ENCODE peak calls at places on chromosomes 12 and 14, in seven cellular contexts. Y is gastrocnemius medialis, D is IMR-90, M is adrenal gland, G is A549, K is ovary, V is sigmoid colon. O is an unnamed sample.

GRCh38 chr12:131121705-131122405 is 168.1 kb downstream of the ADGRD1 start:
- DNase-seq in Y (no peak), D (no peak), M (peak; percentile 24), G (no peak), K (no peak), V (peak; percentile 47), O (no peak)

GRCh38 chr12:112900298-112901145 is 6.2 kb upstream of the OAS1 start:
- DNase-seq in Y (no peak), D (peak; percentile 27), M (peak; percentile 66), G (peak; percentile 61), K (no peak), V (no peak), O (peak; percentile 36)

GRCh38 chr14:24710403-24711063 is 76.5 kb upstream of the GZMB start:
- DNase-seq in Y (peak; percentile 19), D (peak; percentile 59), M (peak; percentile 83), G (peak; percentile 26), K (peak; percentile 46), V (no peak), O (peak; percentile 46)

GRCh38 chr12:127143020-127143419 is 1124.0 kb upstream of the TMEM132C start:
- DNase-seq in Y (no peak), D (no peak), M (no peak), G (no peak), K (no peak), V (no peak), O (no peak)

GRCh38 chr12:132253698-132254480 is 75.5 kb downstream of the GALNT9 start:
- DNase-seq in Y (no peak), D (no peak), M (no peak), G (no peak), K (no peak), V (no peak), O (no peak)

GRCh38 chr12:46210835-46211439 is 57.9 kb downstream of the SLC38A1 start:
- DNase-seq in Y (no peak), D (no peak), M (no peak), G (no peak), K (no peak), V (no peak), O (no peak)

GRCh38 chr14:57822081-57822480 is 43.8 kb downstream of the SLC35F4 start:
- DNase-seq in Y (no peak), D (no peak), M (no peak), G (no peak), K (no peak), V (no peak), O (no peak)

GRCh38 chr14:40119321-40119720 is 687.1 kb upstream of the FBXO33 start:
- DNase-seq in Y (no peak), D (no peak), M (no peak), G (no peak), K (no peak), V (no peak), O (no peak)

GRCh38 chr14:72638021-72638420 is 255.9 kb downstream of the DPF3 start:
- DNase-seq in Y (peak; percentile 48), D (peak; percentile 95), M (peak; percentile 85), G (peak; percentile 19), K (no peak), V (no peak), O (no peak)

GRCh38 chr14:35687335-35687939 is 121.7 kb downstream of the RALGAPA1 start:
- DNase-seq in Y (no peak), D (peak; percentile 68), M (no peak), G (peak; percentile 4), K (no peak), V (no peak), O (no peak)

GRCh38 chr14:92651106-92651792 is 97.2 kb downstream of the LGMN start:
- DNase-seq in Y (no peak), D (no peak), M (peak; percentile 66), G (no peak), K (no peak), V (no peak), O (peak; percentile 90)

GRCh38 chr12:12353276-12353675 is 3.2 kb upstream of the MANSC1 start:
- DNase-seq in Y (no peak), D (no peak), M (no peak), G (no peak), K (no peak), V (no peak), O (no peak)

GRCh38 chr12:12353807-12354206 is 3.1 kb upstream of the BORCS5 start:
- DNase-seq in Y (no peak), D (no peak), M (no peak), G (no peak), K (no peak), V (no peak), O (no peak)

GRCh38 chr12:12350868-12351463 is 924 bp upstream of the MANSC1 start:
- DNase-seq in Y (no peak), D (peak; percentile 26), M (no peak), G (no peak), K (no peak), V (no peak), O (no peak)

GRCh38 chr12:12349711-12350665 is at the start of gene MANSC1:
- DNase-seq in Y (no peak), D (peak; percentile 28), M (peak; percentile 81), G (peak; percentile 58), K (peak; percentile 71), V (peak; percentile 87), O (peak; percentile 92)
- TF ChIP-seq POLR2A in Y (peak; percentile 22), D (no peak), M (peak; percentile 57), G (peak; percentile 37), K (peak; percentile 42), V (peak; percentile 69), O (no peak)

DNA sequence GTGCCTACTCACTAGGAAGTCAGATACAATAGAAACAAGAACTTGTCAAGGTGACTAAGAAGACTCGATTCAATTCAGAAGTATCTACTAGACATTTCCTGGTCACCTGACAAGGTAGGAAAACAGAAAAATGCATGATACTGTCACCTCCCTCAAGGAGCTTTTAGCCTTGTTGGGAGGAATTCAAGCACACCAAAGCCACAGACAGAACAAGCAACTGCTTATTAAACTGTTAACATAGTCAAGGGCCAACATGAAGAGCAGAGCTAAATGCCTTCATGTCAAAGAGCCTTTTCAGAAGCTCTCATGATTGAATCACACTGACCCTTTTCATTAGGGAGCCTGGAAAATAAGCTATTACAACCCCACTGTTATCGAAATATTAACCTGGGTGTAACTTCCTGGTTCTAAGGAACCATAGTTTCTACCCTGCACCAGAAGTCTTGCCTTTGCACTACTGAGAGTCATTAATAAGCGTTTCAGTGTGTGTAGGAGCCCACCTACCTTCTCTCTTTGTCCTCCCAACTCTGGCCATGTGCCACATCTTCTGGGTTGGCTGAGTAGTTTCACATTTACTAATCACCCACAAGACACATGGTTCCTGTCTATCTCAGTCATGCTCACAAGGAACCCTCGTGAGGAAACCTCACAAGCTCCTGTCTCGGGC is 31.0 kb upstream of the LGALS3 start:
- DNase-seq in Y (peak; percentile 34), D (no peak), M (no peak), G (no peak), K (no peak), V (peak; percentile 59), O (no peak)
- H3K4me3 ChIP-seq in Y (no peak overlapping the region), D (no peak overlapping the region), M (no peak overlapping the region), G (no peak overlapping the region), K (no peak overlapping the region), V (no peak overlapping the region), O (no peak overlapping the region)

DNA sequence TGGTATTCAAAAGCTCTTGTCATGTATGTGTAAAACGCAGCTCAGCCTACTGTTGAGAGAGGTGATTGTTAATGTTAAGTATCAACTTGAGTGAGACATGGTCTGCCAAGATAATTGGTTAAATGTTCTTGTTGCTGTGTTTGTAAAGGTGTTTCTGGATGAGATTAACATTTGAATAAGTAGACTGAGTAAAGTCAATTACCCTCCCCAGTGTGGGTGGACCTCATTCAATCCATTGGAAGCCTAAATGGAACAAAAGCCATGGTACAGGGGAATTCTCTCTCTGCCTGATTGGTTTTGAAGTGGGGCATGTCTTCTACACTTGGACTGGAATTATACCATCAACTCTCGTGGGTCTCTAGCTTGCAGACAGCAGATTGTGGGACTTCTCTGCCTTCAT is 63.8 kb upstream of the RERGL start:
- DNase-seq in Y (no peak), D (no peak), M (no peak), G (no peak), K (no peak), V (no peak), O (no peak)
- TF ChIP-seq CTCF in Y (no peak), D (no peak), M (no peak), G (no peak), K (no peak), V (no peak), O (no peak)

GRCh38 chr12:120903382-120903817 is 758 bp downstream of the SPPL3 start:
- DNase-seq in Y (peak; percentile 52), D (peak; percentile 16), M (peak; percentile 79), G (peak; percentile 59), K (peak; percentile 67), V (peak; percentile 81), O (peak; percentile 93)

GRCh38 chr12:120905856-120906384 is 1.8 kb upstream of the SPPL3 start:
- DNase-seq in Y (no peak), D (no peak), M (no peak), G (no peak), K (no peak), V (no peak), O (no peak)

GRCh38 chr12:120901818-120902217 is 2.3 kb downstream of the SPPL3 start:
- DNase-seq in Y (no peak), D (no peak), M (no peak), G (no peak), K (no peak), V (no peak), O (no peak)

GRCh38 chr12:120902846-120903381 is 1.2 kb downstream of the SPPL3 start:
- DNase-seq in Y (no peak), D (no peak), M (no peak), G (no peak), K (no peak), V (no peak), O (no peak)

DNA sequence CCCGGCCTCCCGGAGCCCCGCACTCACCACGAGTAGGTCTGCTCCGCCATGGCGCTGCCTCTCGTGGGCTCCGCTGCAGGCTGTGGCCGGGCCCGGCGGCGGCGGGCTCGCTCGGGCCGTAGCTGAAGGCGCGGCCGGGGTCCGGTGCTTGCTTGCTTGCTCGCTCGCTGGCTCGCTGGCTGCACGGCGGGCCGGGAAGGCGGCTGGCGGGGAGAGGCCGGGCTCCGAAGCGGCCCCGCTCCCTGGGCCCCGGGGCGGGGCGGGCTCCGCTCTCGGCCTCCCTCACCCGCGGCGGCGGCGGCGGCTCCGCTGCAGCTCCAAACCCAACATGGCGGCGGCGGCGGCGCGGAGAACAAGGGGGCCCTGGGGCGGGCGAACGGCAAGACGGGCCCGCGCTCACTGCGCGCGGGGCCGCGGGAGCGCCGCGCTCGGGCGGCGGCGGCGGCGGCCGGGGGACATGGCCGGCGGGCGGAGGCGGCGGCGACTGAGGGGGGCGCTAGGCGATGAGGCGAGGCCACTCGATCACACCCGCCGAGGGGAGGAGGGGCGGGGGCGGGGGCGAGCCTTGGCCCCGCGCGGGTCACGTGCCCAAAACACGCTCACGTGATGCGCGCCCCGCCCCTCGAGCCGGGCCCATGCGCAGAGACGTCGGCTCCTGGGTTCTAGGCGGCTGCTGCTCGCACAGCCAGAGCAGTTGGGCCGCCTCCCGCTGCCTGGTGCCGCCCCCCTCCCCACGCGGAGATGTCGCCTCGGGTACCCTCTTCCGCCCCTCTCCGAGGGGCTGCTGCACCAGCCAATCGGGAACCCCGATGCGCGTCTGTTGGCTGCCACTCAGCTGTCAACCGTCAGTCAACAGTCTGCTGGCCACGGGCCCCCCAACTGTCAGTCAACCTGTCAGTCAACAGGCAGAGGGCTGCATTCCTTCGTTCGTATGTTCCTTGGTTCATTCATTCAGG is at the start of gene SPPL3:
- DNase-seq in Y (peak; percentile 89), D (peak; percentile 73), M (peak; percentile 96), G (peak; percentile 87), K (peak; percentile 96), V (peak; percentile 95), O (peak; percentile 98)
- TF ChIP-seq POLR2A in Y (peak; percentile 76), D (no peak), M (peak; percentile 68), G (peak; percentile 57), K (peak; percentile 52), V (peak; percentile 27), O (no peak)

GRCh38 chr14:102917056-102917385 is 5.4 kb upstream of the AMN start:
- DNase-seq in Y (no peak), D (no peak), M (no peak), G (no peak), K (no peak), V (no peak), O (no peak)
- H3K4me3 ChIP-seq in Y (no peak overlapping the region), D (no peak overlapping the region), M (no peak overlapping the region), G (no peak overlapping the region), K (no peak overlapping the region), V (no peak overlapping the region), O (no peak overlapping the region)

O was measured in lower leg skin.